ENCODE peak calls at places on chromosomes 5 and 9, in four cellular contexts. K is PC-3, W is SK-N-SH, V is GM23248. L is an unnamed sample.

GRCh38 chr9:77882294-77882693 is 149.3 kb downstream of the GNAQ start:
- DNase-seq in K (no peak), W (no peak), V (no peak), L (no peak)

GRCh38 chr9:135017916-135018915 is 69.3 kb upstream of the OLFM1 start:
- DNase-seq in K (no peak), W (no peak), V (peak; percentile 15), L (no peak)

GRCh38 chr9:71638627-71639026 is 129.7 kb downstream of the CEMIP2 start:
- DNase-seq in K (no peak), W (no peak), V (no peak), L (no peak)

GRCh38 chr5:107593009-107593408 is 77.7 kb downstream of the EFNA5 start:
- DNase-seq in K (no peak), W (peak; percentile 17), V (no peak), L (no peak)

GRCh38 chr5:177131711-177132503 is 1.7 kb upstream of the NSD1 start:
- DNase-seq in K (no peak), W (no peak), V (no peak), L (peak; percentile 84)

GRCh38 chr5:57650360-57651069 is 167.9 kb upstream of the ACTBL2 start:
- DNase-seq in K (peak; percentile 64), W (peak; percentile 5), V (peak; percentile 70), L (peak; percentile 85)

GRCh38 chr9:112174223-112174964 is 703 bp downstream of the SUSD1 start:
- DNase-seq in K (peak; percentile 73), W (peak; percentile 92), V (peak; percentile 79), L (peak; percentile 72)

GRCh38 chr5:175842506-175842905 is 28.9 kb upstream of the CPLX2 start:
- DNase-seq in K (no peak), W (no peak), V (no peak), L (no peak)

GRCh38 chr5:154129013-154129412 is 61.5 kb upstream of the GALNT10 start:
- DNase-seq in K (peak; percentile 60), W (no peak), V (no peak), L (no peak)

GRCh38 chr9:102521097-102521755 is 473.9 kb upstream of the CYLC2 start:
- DNase-seq in K (no peak), W (no peak), V (no peak), L (no peak)

GRCh38 chr9:84557751-84558150 is 111.8 kb upstream of the NTRK2 start:
- DNase-seq in K (no peak), W (no peak), V (no peak), L (no peak)

GRCh38 chr5:73786043-73786831 is 160.2 kb downstream of the ARHGEF28 start:
- DNase-seq in K (no peak), W (no peak), V (no peak), L (no peak)

GRCh38 chr9:120791161-120791560 is 2.1 kb downstream of the FBXW2 start:
- DNase-seq in K (peak; percentile 2), W (no peak), V (peak; percentile 13), L (no peak)

GRCh38 chr5:33701251-33701650 is 190.5 kb downstream of the ADAMTS12 start:
- DNase-seq in K (no peak), W (no peak), V (peak; percentile 90), L (no peak)

GRCh38 chr9:132056717-132057429 is 22.8 kb downstream of the MED27 start:
- DNase-seq in K (no peak), W (no peak), V (no peak), L (no peak)

GRCh38 chr5:173396311-173396993 is 68.2 kb upstream of the STC2 start:
- DNase-seq in K (no peak), W (peak; percentile 44), V (peak; percentile 23), L (peak; percentile 91)

GRCh38 chr9:138112090-138112748 is 234.6 kb downstream of the CACNA1B start:
- DNase-seq in K (no peak), W (no peak), V (no peak), L (no peak)

GRCh38 chr5:151696470-151697061 is 9.9 kb upstream of the SPARC start:
- DNase-seq in K (no peak), W (no peak), V (peak; percentile 100), L (peak; percentile 80)

GRCh38 chr5:42772265-42772993 is 15.8 kb downstream of the CCDC152 start:
- DNase-seq in K (peak; percentile 91), W (no peak), V (peak; percentile 34), L (no peak)

GRCh38 chr5:135057233-135057632 is 23.2 kb upstream of the PITX1 start:
- DNase-seq in K (no peak), W (no peak), V (no peak), L (no peak)

GRCh38 chr5:133275631-133276030 is 223.8 kb downstream of the HSPA4 start:
- DNase-seq in K (no peak), W (no peak), V (no peak), L (no peak)

GRCh38 chr9:134372621-134373267 is 46.5 kb downstream of the RXRA start:
- DNase-seq in K (no peak), W (no peak), V (peak; percentile 49), L (no peak)

GRCh38 chr9:96395964-96396363 is 12.5 kb upstream of the SLC35D2 start:
- DNase-seq in K (no peak), W (no peak), V (no peak), L (no peak)

GRCh38 chr9:121650220-121651013 is 1.0 kb upstream of the DAB2IP start:
- DNase-seq in K (peak; percentile 53), W (peak; percentile 91), V (peak; percentile 32), L (peak; percentile 94)

GRCh38 chr5:169268019-169268418 is 32.9 kb downstream of the SLIT3 start:
- DNase-seq in K (no peak), W (no peak), V (peak; percentile 82), L (no peak)

GRCh38 chr9:8078641-8079140 is 279.1 kb upstream of the DMAC1 start:
- DNase-seq in K (no peak), W (no peak), V (no peak), L (no peak)

GRCh38 chr9:93052791-93053540 is 5.5 kb upstream of the SUSD3 start:
- DNase-seq in K (no peak), W (no peak), V (no peak), L (peak; percentile 87)

GRCh38 chr9:135570456-135570855 is 8.9 kb downstream of the PAEP start:
- DNase-seq in K (no peak), W (no peak), V (no peak), L (no peak)

GRCh38 chr5:63916786-63917185 is 45.5 kb downstream of the HTR1A start:
- DNase-seq in K (peak; percentile 76), W (no peak), V (peak; percentile 16), L (no peak)
- H3K9me3 ChIP-seq in K (no peaks in the 10 kb centered on the region), W (no peaks in the 10 kb centered on the region), V (no peaks in the 10 kb centered on the region), L (peaks cover 5% of the 10 kb centered on the region)

GRCh38 chr5:14144586-14145355 is 1.6 kb downstream of the TRIO start:
- DNase-seq in K (peak; percentile 88), W (peak; percentile 83), V (peak; percentile 84), L (peak; percentile 83)
- H3K4me1 ChIP-seq in K (peaks cover 46% of the 10 kb centered on the region), W (peaks cover 40% of the 10 kb centered on the region), V (peaks cover 45% of the 10 kb centered on the region), L (peaks cover 8% of the 10 kb centered on the region)

GRCh38 chr5:167339205-167339604 is 952.2 kb upstream of the WWC1 start:
- DNase-seq in K (no peak), W (no peak), V (no peak), L (no peak)
- H3K9me3 ChIP-seq in K (no peaks in the 10 kb centered on the region), W (no peaks in the 10 kb centered on the region), V (no peaks in the 10 kb centered on the region), L (no peaks in the 10 kb centered on the region)

DNA sequence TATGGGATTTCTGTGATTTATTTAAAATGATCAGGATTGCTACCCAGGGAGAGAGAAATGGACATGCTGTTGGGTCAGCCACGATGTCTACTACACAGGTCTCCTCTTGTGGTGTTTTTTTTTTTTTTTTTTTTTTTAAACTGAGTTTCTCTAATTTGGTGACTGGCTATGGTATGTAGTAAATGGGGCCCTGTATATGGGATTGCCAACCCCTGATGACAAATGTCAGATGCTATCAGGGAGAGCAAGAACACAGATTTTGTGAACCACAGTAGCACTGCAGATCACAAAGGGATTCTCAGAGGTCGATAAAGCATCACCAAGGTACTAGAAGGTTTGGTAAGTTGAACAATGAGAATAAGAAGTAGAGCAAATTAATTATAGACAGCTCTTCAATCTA is 16.5 kb upstream of the TNFAIP8 start:
- DNase-seq in K (no peak), W (no peak), V (no peak), L (no peak)
- H3K4me1 ChIP-seq in K (peaks cover 3% of the 10 kb centered on the region), W (no peaks in the 10 kb centered on the region), V (no peaks in the 10 kb centered on the region), L (peaks cover 13% of the 10 kb centered on the region)

DNA sequence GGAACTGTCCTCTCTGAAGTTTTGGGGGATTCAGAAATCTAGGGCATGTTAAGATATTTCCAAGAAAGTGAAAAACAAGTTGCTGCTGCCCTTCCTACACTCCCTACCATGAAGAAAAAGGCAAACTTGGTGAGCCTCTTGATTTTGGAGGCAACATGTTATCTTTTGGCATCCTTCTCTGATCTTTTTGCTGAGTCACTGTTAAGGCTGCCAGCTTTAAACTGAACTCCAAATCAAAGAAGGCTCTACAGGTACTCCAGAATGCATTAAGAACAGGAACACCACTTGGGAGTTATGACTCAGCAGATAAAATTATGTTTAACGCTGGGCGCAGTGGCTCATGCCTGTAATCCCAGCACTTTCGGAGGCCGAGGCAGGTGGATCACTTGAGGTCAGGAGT is 24.0 kb downstream of the PCDHB15 start:
- DNase-seq in K (no peak), W (no peak), V (no peak), L (no peak)
- H3K9me3 ChIP-seq in K (peaks cover 6% of the 10 kb centered on the region), W (peaks cover 8% of the 10 kb centered on the region), V (peaks cover 7% of the 10 kb centered on the region), L (peaks cover 74% of the 10 kb centered on the region)

DNA sequence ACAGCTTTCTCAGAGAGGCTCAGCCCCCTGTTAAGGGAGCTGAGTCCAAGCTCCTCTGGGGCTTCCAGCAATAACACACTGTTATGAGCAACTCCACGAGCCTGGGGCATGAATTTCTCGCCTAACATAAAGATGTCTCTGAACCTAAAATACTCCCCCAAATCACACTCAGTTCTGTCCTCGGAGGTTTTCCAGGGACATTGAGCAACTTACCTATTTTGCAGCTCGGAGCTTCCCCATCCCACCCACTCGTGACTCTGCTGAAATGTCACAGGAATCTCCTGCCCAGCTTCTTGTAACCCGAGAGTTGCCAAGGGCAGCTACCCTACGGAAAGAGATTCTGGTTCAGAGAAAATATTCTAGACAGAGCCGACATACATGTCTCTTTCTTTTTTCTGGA is 47.1 kb upstream of the SMIM23 start:
- DNase-seq in K (no peak), W (no peak), V (no peak), L (no peak)
- H3K4me1 ChIP-seq in K (no peaks in the 10 kb centered on the region), W (no peaks in the 10 kb centered on the region), V (no peaks in the 10 kb centered on the region), L (peaks cover 6% of the 10 kb centered on the region)

GRCh38 chr9:130454812-130455325 is 10.1 kb downstream of the ASS1 start:
- DNase-seq in K (no peak), W (no peak), V (no peak), L (no peak)
- H3K9me3 ChIP-seq in K (no peaks in the 10 kb centered on the region), W (no peaks in the 10 kb centered on the region), V (no peaks in the 10 kb centered on the region), L (no peaks in the 10 kb centered on the region)

L was measured in endodermal cell.